ENCODE peak calls at places on chromosomes 1 and 21, in ten cellular contexts. One of them, this sample, is unnamed.

GRCh38 chr1:24526940-24527542 is 24.4 kb downstream of the RCAN3 start:
- DNase-seq in fibroblast of lung: peak; percentile 38
- DNase-seq in breast epithelium: no peak
- DNase-seq in cardiac fibroblast: peak; percentile 19
- DNase-seq in CD8-positive, alpha-beta T cell: no peak
- DNase-seq in dorsolateral prefrontal cortex: no peak
- DNase-seq in adrenal gland: no peak
- DNase-seq in stomach: no peak
- DNase-seq in lower lobe of right lung: no peak
- DNase-seq in astrocyte of the spinal cord: peak; percentile 7
- DNase-seq in this sample: no peak

GRCh38 chr1:47809301-47810084 is 187.7 kb downstream of the TRABD2B start:
- DNase-seq in fibroblast of lung: no peak
- DNase-seq in breast epithelium: no peak
- DNase-seq in cardiac fibroblast: no peak
- DNase-seq in CD8-positive, alpha-beta T cell: no peak
- DNase-seq in dorsolateral prefrontal cortex: no peak
- DNase-seq in adrenal gland: no peak
- DNase-seq in stomach: no peak
- DNase-seq in lower lobe of right lung: no peak
- DNase-seq in astrocyte of the spinal cord: peak; percentile 80
- DNase-seq in this sample: no peak

GRCh38 chr21:37166733-37167132 is 93.7 kb downstream of the TTC3 start:
- DNase-seq in fibroblast of lung: no peak
- DNase-seq in breast epithelium: no peak
- DNase-seq in cardiac fibroblast: peak; percentile 26
- DNase-seq in CD8-positive, alpha-beta T cell: no peak
- DNase-seq in dorsolateral prefrontal cortex: no peak
- DNase-seq in adrenal gland: no peak
- DNase-seq in stomach: no peak
- DNase-seq in lower lobe of right lung: no peak
- DNase-seq in astrocyte of the spinal cord: no peak
- DNase-seq in this sample: no peak

GRCh38 chr1:171299342-171299741 is 14.6 kb upstream of the FMO4 start:
- DNase-seq in fibroblast of lung: no peak
- DNase-seq in breast epithelium: no peak
- DNase-seq in cardiac fibroblast: no peak
- DNase-seq in CD8-positive, alpha-beta T cell: no peak
- DNase-seq in dorsolateral prefrontal cortex: no peak
- DNase-seq in adrenal gland: no peak
- DNase-seq in stomach: no peak
- DNase-seq in lower lobe of right lung: no peak
- DNase-seq in astrocyte of the spinal cord: no peak
- DNase-seq in this sample: no peak

GRCh38 chr1:243598433-243598832 is 251.6 kb downstream of the AKT3 start:
- DNase-seq in fibroblast of lung: peak; percentile 65
- DNase-seq in breast epithelium: no peak
- DNase-seq in cardiac fibroblast: peak; percentile 74
- DNase-seq in CD8-positive, alpha-beta T cell: no peak
- DNase-seq in dorsolateral prefrontal cortex: no peak
- DNase-seq in adrenal gland: no peak
- DNase-seq in stomach: no peak
- DNase-seq in lower lobe of right lung: no peak
- DNase-seq in astrocyte of the spinal cord: peak; percentile 80
- DNase-seq in this sample: peak; percentile 65

GRCh38 chr1:223834660-223835263 is 11.0 kb downstream of the TP53BP2 start:
- DNase-seq in fibroblast of lung: peak; percentile 79
- DNase-seq in breast epithelium: no peak
- DNase-seq in cardiac fibroblast: peak; percentile 85
- DNase-seq in CD8-positive, alpha-beta T cell: no peak
- DNase-seq in dorsolateral prefrontal cortex: no peak
- DNase-seq in adrenal gland: no peak
- DNase-seq in stomach: no peak
- DNase-seq in lower lobe of right lung: no peak
- DNase-seq in astrocyte of the spinal cord: peak; percentile 71
- DNase-seq in this sample: peak; percentile 59

GRCh38 chr1:51842255-51842654 is 36.3 kb downstream of the NRDC start:
- DNase-seq in fibroblast of lung: no peak
- DNase-seq in breast epithelium: no peak
- DNase-seq in cardiac fibroblast: no peak
- DNase-seq in CD8-positive, alpha-beta T cell: no peak
- DNase-seq in dorsolateral prefrontal cortex: no peak
- DNase-seq in adrenal gland: no peak
- DNase-seq in stomach: no peak
- DNase-seq in lower lobe of right lung: no peak
- DNase-seq in astrocyte of the spinal cord: no peak
- DNase-seq in this sample: no peak

GRCh38 chr1:199857103-199857502 is 170.4 kb upstream of the NR5A2 start:
- DNase-seq in fibroblast of lung: peak; percentile 39
- DNase-seq in breast epithelium: no peak
- DNase-seq in cardiac fibroblast: peak; percentile 54
- DNase-seq in CD8-positive, alpha-beta T cell: no peak
- DNase-seq in dorsolateral prefrontal cortex: no peak
- DNase-seq in adrenal gland: no peak
- DNase-seq in stomach: no peak
- DNase-seq in lower lobe of right lung: no peak
- DNase-seq in astrocyte of the spinal cord: no peak
- DNase-seq in this sample: peak; percentile 5

GRCh38 chr1:198829948-198830347 is 191.1 kb downstream of the PTPRC start:
- DNase-seq in fibroblast of lung: peak; percentile 65
- DNase-seq in breast epithelium: no peak
- DNase-seq in cardiac fibroblast: peak; percentile 63
- DNase-seq in CD8-positive, alpha-beta T cell: no peak
- DNase-seq in dorsolateral prefrontal cortex: no peak
- DNase-seq in adrenal gland: no peak
- DNase-seq in stomach: no peak
- DNase-seq in lower lobe of right lung: no peak
- DNase-seq in astrocyte of the spinal cord: peak; percentile 51
- DNase-seq in this sample: no peak

GRCh38 chr1:19463204-19463803 is 22.0 kb downstream of the CAPZB start:
- DNase-seq in fibroblast of lung: no peak
- DNase-seq in breast epithelium: no peak
- DNase-seq in cardiac fibroblast: no peak
- DNase-seq in CD8-positive, alpha-beta T cell: peak; percentile 82
- DNase-seq in dorsolateral prefrontal cortex: no peak
- DNase-seq in adrenal gland: no peak
- DNase-seq in stomach: no peak
- DNase-seq in lower lobe of right lung: no peak
- DNase-seq in astrocyte of the spinal cord: no peak
- DNase-seq in this sample: no peak

GRCh38 chr1:109783436-109783835 is 19.7 kb upstream of the EPS8L3 start:
- DNase-seq in fibroblast of lung: peak; percentile 76
- DNase-seq in breast epithelium: peak; percentile 66
- DNase-seq in cardiac fibroblast: peak; percentile 84
- DNase-seq in CD8-positive, alpha-beta T cell: no peak
- DNase-seq in dorsolateral prefrontal cortex: no peak
- DNase-seq in adrenal gland: peak; percentile 36
- DNase-seq in stomach: peak; percentile 67
- DNase-seq in lower lobe of right lung: peak; percentile 57
- DNase-seq in astrocyte of the spinal cord: no peak
- DNase-seq in this sample: no peak

GRCh38 chr1:203590559-203590958 is 36.1 kb upstream of the ATP2B4 start:
- DNase-seq in fibroblast of lung: no peak
- DNase-seq in breast epithelium: no peak
- DNase-seq in cardiac fibroblast: peak; percentile 69
- DNase-seq in CD8-positive, alpha-beta T cell: no peak
- DNase-seq in dorsolateral prefrontal cortex: no peak
- DNase-seq in adrenal gland: no peak
- DNase-seq in stomach: no peak
- DNase-seq in lower lobe of right lung: no peak
- DNase-seq in astrocyte of the spinal cord: no peak
- DNase-seq in this sample: no peak

GRCh38 chr1:12130466-12131130 is 36.2 kb upstream of the TNFRSF1B start:
- DNase-seq in fibroblast of lung: no peak
- DNase-seq in breast epithelium: no peak
- DNase-seq in cardiac fibroblast: no peak
- DNase-seq in CD8-positive, alpha-beta T cell: no peak
- DNase-seq in dorsolateral prefrontal cortex: no peak
- DNase-seq in adrenal gland: no peak
- DNase-seq in stomach: no peak
- DNase-seq in lower lobe of right lung: no peak
- DNase-seq in astrocyte of the spinal cord: no peak
- DNase-seq in this sample: no peak

GRCh38 chr1:38835230-38835827 is 24.2 kb downstream of the RRAGC start:
- DNase-seq in fibroblast of lung: peak; percentile 90
- DNase-seq in breast epithelium: no peak
- DNase-seq in cardiac fibroblast: peak; percentile 89
- DNase-seq in CD8-positive, alpha-beta T cell: no peak
- DNase-seq in dorsolateral prefrontal cortex: no peak
- DNase-seq in adrenal gland: peak; percentile 52
- DNase-seq in stomach: no peak
- DNase-seq in lower lobe of right lung: no peak
- DNase-seq in astrocyte of the spinal cord: peak; percentile 85
- DNase-seq in this sample: peak; percentile 47

GRCh38 chr1:14583788-14584187 is 14.7 kb upstream of the KAZN start:
- DNase-seq in fibroblast of lung: no peak
- DNase-seq in breast epithelium: no peak
- DNase-seq in cardiac fibroblast: no peak
- DNase-seq in CD8-positive, alpha-beta T cell: no peak
- DNase-seq in dorsolateral prefrontal cortex: no peak
- DNase-seq in adrenal gland: no peak
- DNase-seq in stomach: no peak
- DNase-seq in lower lobe of right lung: no peak
- DNase-seq in astrocyte of the spinal cord: no peak
- DNase-seq in this sample: no peak

GRCh38 chr1:213166868-213167267 is 115.8 kb downstream of the RPS6KC1 start:
- DNase-seq in fibroblast of lung: no peak
- DNase-seq in breast epithelium: no peak
- DNase-seq in cardiac fibroblast: no peak
- DNase-seq in CD8-positive, alpha-beta T cell: no peak
- DNase-seq in dorsolateral prefrontal cortex: no peak
- DNase-seq in adrenal gland: no peak
- DNase-seq in stomach: no peak
- DNase-seq in lower lobe of right lung: no peak
- DNase-seq in astrocyte of the spinal cord: no peak
- DNase-seq in this sample: no peak

DNA sequence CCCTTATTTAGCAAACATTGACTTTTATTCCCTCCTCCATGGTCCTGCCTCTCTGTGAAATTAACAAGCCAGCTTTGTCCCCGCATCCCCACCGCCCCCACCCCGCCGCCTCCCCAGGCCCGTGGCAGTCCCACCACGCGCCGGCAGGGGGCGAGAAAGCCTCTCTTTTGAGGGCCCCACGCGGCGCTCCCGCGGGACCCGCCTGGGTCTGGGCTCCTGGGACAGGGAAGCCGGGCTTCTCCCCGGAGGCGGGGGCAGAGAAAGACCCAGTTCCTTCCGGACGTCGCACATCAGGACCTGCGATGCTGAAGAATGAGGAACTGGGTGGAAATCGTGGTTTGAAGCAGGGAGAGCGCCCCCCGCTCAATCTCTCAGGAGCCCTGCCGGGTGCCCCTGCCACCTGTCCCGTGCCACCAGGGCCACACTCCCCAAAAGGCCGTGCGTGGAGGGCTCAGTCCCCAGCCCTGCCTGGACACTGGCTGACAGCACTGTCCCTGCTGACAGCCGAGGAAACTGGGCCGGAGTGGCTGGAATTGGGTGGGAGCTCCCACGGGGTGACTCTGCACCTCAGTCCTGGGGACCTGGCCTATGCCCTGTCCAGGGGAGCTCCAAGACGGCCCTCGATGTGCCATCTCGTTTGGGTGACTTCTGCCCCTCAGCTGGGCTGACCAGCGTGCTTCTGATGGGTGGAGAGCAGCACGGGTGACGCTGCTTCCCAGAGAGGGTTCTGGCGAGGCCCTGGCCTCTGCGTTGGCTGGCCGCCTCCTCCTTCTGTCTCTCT is 8.6 kb upstream of the ACTRT2 start:
- DNase-seq in fibroblast of lung: no peak
- DNase-seq in breast epithelium: peak; percentile 53
- DNase-seq in cardiac fibroblast: no peak
- DNase-seq in CD8-positive, alpha-beta T cell: peak; percentile 73
- DNase-seq in dorsolateral prefrontal cortex: peak; percentile 85
- DNase-seq in adrenal gland: peak; percentile 34
- DNase-seq in stomach: peak; percentile 77
- DNase-seq in lower lobe of right lung: peak; percentile 68
- DNase-seq in astrocyte of the spinal cord: peak; percentile 3
- DNase-seq in this sample: no peak
- TF ChIP-seq CTCF in fibroblast of lung: peak; percentile 26
- TF ChIP-seq CTCF in breast epithelium: peak; percentile 43
- TF ChIP-seq CTCF in cardiac fibroblast: peak; percentile 25
- TF ChIP-seq CTCF in CD8-positive, alpha-beta T cell: peak; percentile 73
- TF ChIP-seq CTCF in dorsolateral prefrontal cortex: peak; percentile 93
- TF ChIP-seq CTCF in adrenal gland: peak; percentile 55
- TF ChIP-seq CTCF in stomach: peak; percentile 97
- TF ChIP-seq CTCF in lower lobe of right lung: peak; percentile 85
- TF ChIP-seq CTCF in astrocyte of the spinal cord: peak; percentile 42
- TF ChIP-seq CTCF in this sample: peak; percentile 57

GRCh38 chr1:241638091-241638682 is 2.0 kb downstream of the CHML start:
- DNase-seq in fibroblast of lung: no peak
- DNase-seq in breast epithelium: no peak
- DNase-seq in cardiac fibroblast: no peak
- DNase-seq in CD8-positive, alpha-beta T cell: no peak
- DNase-seq in dorsolateral prefrontal cortex: no peak
- DNase-seq in adrenal gland: no peak
- DNase-seq in stomach: no peak
- DNase-seq in lower lobe of right lung: no peak
- DNase-seq in astrocyte of the spinal cord: no peak
- DNase-seq in this sample: no peak
- H3K4me3 ChIP-seq in fibroblast of lung: peak overlapping the region; percentile 93
- H3K4me3 ChIP-seq in breast epithelium: no peak overlapping the region
- H3K4me3 ChIP-seq in cardiac fibroblast: no peak overlapping the region
- H3K4me3 ChIP-seq in CD8-positive, alpha-beta T cell: no peak overlapping the region
- H3K4me3 ChIP-seq in dorsolateral prefrontal cortex: peak overlapping the region; percentile 90
- H3K4me3 ChIP-seq in adrenal gland: no peak overlapping the region
- H3K4me3 ChIP-seq in stomach: no peak overlapping the region
- H3K4me3 ChIP-seq in lower lobe of right lung: peak overlapping the region; percentile 82
- H3K4me3 ChIP-seq in astrocyte of the spinal cord: peak overlapping the region; percentile 1
- H3K4me3 ChIP-seq in this sample: no peak overlapping the region

GRCh38 chr21:33892853-33893252 is 22.8 kb downstream of the ATP5PO start:
- DNase-seq in fibroblast of lung: no peak
- DNase-seq in breast epithelium: no peak
- DNase-seq in cardiac fibroblast: no peak
- DNase-seq in CD8-positive, alpha-beta T cell: no peak
- DNase-seq in dorsolateral prefrontal cortex: no peak
- DNase-seq in adrenal gland: no peak
- DNase-seq in stomach: no peak
- DNase-seq in lower lobe of right lung: no peak
- DNase-seq in astrocyte of the spinal cord: no peak
- DNase-seq in this sample: no peak
- TF ChIP-seq CTCF in fibroblast of lung: no peak
- TF ChIP-seq CTCF in breast epithelium: no peak
- TF ChIP-seq CTCF in cardiac fibroblast: no peak
- TF ChIP-seq CTCF in CD8-positive, alpha-beta T cell: no peak
- TF ChIP-seq CTCF in dorsolateral prefrontal cortex: no peak
- TF ChIP-seq CTCF in adrenal gland: no peak
- TF ChIP-seq CTCF in stomach: no peak
- TF ChIP-seq CTCF in lower lobe of right lung: no peak
- TF ChIP-seq CTCF in astrocyte of the spinal cord: no peak
- TF ChIP-seq CTCF in this sample: no peak

DNA sequence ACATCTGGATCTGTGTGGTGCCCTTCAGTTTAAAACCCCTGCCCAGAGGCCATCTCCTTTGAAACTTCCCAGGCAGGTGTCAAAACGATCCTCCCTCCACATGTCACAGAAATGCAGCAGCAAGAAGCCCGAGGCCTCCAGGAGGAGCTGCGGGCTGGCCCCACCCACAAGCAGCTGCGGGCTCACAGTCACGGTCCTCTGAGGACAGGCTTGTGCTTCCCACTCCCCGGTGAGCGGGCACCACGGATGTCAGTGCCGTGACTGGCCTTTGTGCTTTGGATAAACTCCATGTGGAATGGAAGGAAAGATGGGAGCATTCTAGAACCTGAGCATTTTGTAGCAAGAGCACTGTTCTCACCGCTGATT is 65.8 kb downstream of the SIK1 start:
- DNase-seq in fibroblast of lung: peak; percentile 54
- DNase-seq in breast epithelium: no peak
- DNase-seq in cardiac fibroblast: no peak
- DNase-seq in CD8-positive, alpha-beta T cell: no peak
- DNase-seq in dorsolateral prefrontal cortex: no peak
- DNase-seq in adrenal gland: no peak
- DNase-seq in stomach: no peak
- DNase-seq in lower lobe of right lung: no peak
- DNase-seq in astrocyte of the spinal cord: no peak
- DNase-seq in this sample: no peak
- H3K4me3 ChIP-seq in fibroblast of lung: no peak overlapping the region
- H3K4me3 ChIP-seq in breast epithelium: no peak overlapping the region
- H3K4me3 ChIP-seq in cardiac fibroblast: no peak overlapping the region
- H3K4me3 ChIP-seq in CD8-positive, alpha-beta T cell: no peak overlapping the region
- H3K4me3 ChIP-seq in dorsolateral prefrontal cortex: peak overlapping the region; percentile 7
- H3K4me3 ChIP-seq in adrenal gland: no peak overlapping the region
- H3K4me3 ChIP-seq in stomach: no peak overlapping the region
- H3K4me3 ChIP-seq in lower lobe of right lung: peak overlapping the region; percentile 27
- H3K4me3 ChIP-seq in astrocyte of the spinal cord: no peak overlapping the region
- H3K4me3 ChIP-seq in this sample: peak overlapping the region; percentile 37